ENCODE peak calls at places on chromosome 3, in four cellular contexts. S is stimulated activated CD8-positive, alpha-beta memory T cell treated with anti-CD3 and anti-CD28 coated beads, Interleukin-4, amount 100 ng/mL, for 1 hour; V is mucosa of gallbladder; N is activated CD4-positive, alpha-beta T cell treated with anti-CD3 and anti-CD28 coated beads, Interleukin-2, amount 10 ng/mL, durations not matched to agents 7 days and 5 days. Z is an unnamed sample.

GRCh38 chr3:87206070-87206469 is 21.0 kb upstream of the CHMP2B start:
- DNase-seq in V (no peak), S (no peak), N (no peak), Z (no peak)

GRCh38 chr3:113914646-113915045 is 33.2 kb upstream of the ZDHHC23 start:
- DNase-seq in N (no peak), S (no peak), V (no peak), Z (no peak)

GRCh38 chr3:193829781-193830180 is 236.8 kb downstream of the OPA1 start:
- DNase-seq in N (no peak), S (no peak), V (peak; percentile 60), Z (no peak)

GRCh38 chr3:42071720-42072582 is 19.2 kb upstream of the TRAK1 start:
- DNase-seq in V (peak; percentile 56), N (no peak), S (no peak), Z (peak; percentile 87)

GRCh38 chr3:81728766-81729544 is 32.5 kb downstream of the GBE1 start:
- DNase-seq in N (no peak), S (no peak), V (no peak), Z (no peak)

GRCh38 chr3:27500051-27500450 is 15.9 kb upstream of the SLC4A7 start:
- DNase-seq in N (no peak), V (no peak), S (no peak), Z (no peak)

GRCh38 chr3:113140876-113141275 is 70.5 kb upstream of the BOC start:
- DNase-seq in N (no peak), V (no peak), S (no peak), Z (no peak)

GRCh38 chr3:78887608-78888011 is 880.2 kb downstream of the ROBO1 start:
- DNase-seq in N (no peak), S (no peak), V (no peak), Z (no peak)

GRCh38 chr3:38519651-38520050 is 23.5 kb downstream of the EXOG start:
- DNase-seq in S (no peak), V (no peak), N (peak; percentile 68), Z (no peak)

GRCh38 chr3:137709011-137709601 is 55.0 kb upstream of the SOX14 start:
- DNase-seq in N (no peak), V (no peak), S (no peak), Z (no peak)

GRCh38 chr3:4656646-4657318 is 163.6 kb downstream of the ITPR1 start:
- DNase-seq in S (no peak), V (no peak), N (no peak), Z (no peak)

GRCh38 chr3:142976621-142977398 is 13.3 kb upstream of the PAQR9 start:
- DNase-seq in S (no peak), V (peak; percentile 87), N (no peak), Z (no peak)

GRCh38 chr3:177102526-177102925 is 94.8 kb downstream of the TBL1XR1 start:
- DNase-seq in N (no peak), S (no peak), V (no peak), Z (no peak)

GRCh38 chr3:184745526-184745925 is 33.7 kb upstream of the MAGEF1 start:
- DNase-seq in S (no peak), N (no peak), V (no peak), Z (no peak)

GRCh38 chr3:175585898-175586297 is 726.8 kb downstream of the NAALADL2 start:
- DNase-seq in S (no peak), V (no peak), N (no peak), Z (no peak)

GRCh38 chr3:69092030-69092513 is 7.3 kb downstream of the ARL6IP5 start:
- DNase-seq in V (no peak), N (peak; percentile 48), S (no peak), Z (no peak)

GRCh38 chr3:142279965-142280590 is 54.7 kb upstream of the GK5 start:
- DNase-seq in S (peak; percentile 13), V (peak; percentile 57), N (peak; percentile 64), Z (peak; percentile 57)

GRCh38 chr3:181176610-181177009 is 187.1 kb upstream of the DNAJC19 start:
- DNase-seq in N (peak; percentile 33), V (peak; percentile 67), S (no peak), Z (peak; percentile 71)

GRCh38 chr3:159854500-159855124 is 134.0 kb upstream of the IL12A start:
- DNase-seq in N (no peak), V (no peak), S (no peak), Z (no peak)

GRCh38 chr3:59286791-59287531 is 237.1 kb upstream of the CFAP20DC start:
- DNase-seq in S (no peak), V (peak; percentile 65), N (peak; percentile 14), Z (no peak)

GRCh38 chr3:16768956-16769355 is 115.8 kb upstream of the PLCL2 start:
- DNase-seq in N (no peak), S (no peak), V (no peak), Z (no peak)

GRCh38 chr3:120300971-120301370 is 15.9 kb upstream of the GPR156 start:
- DNase-seq in N (no peak), S (no peak), V (no peak), Z (no peak)

GRCh38 chr3:196198081-196198675 is 13.0 kb downstream of the ZDHHC19 start:
- DNase-seq in V (no peak), S (no peak), N (no peak), Z (no peak)

GRCh38 chr3:107404727-107405519 is 27.7 kb downstream of the CCDC54 start:
- DNase-seq in S (no peak), V (no peak), N (no peak), Z (no peak)

GRCh38 chr3:147614210-147614609 is 205.0 kb downstream of the ZIC1 start:
- DNase-seq in N (no peak), S (no peak), V (no peak), Z (no peak)

GRCh38 chr3:122786067-122786466 is 7.6 kb downstream of the HSPBAP1 start:
- DNase-seq in N (no peak), S (no peak), V (no peak), Z (no peak)

GRCh38 chr3:99911433-99911832 is 93.8 kb downstream of the CMSS1 start:
- DNase-seq in V (no peak), S (no peak), N (no peak), Z (no peak)

GRCh38 chr3:153219147-153219546 is 57.1 kb downstream of the RAP2B start:
- DNase-seq in S (no peak), V (no peak), N (no peak), Z (no peak)

GRCh38 chr3:189530822-189531221 is 100.4 kb upstream of the TP63 start:
- DNase-seq in N (no peak), S (no peak), V (no peak), Z (no peak)

GRCh38 chr3:88044411-88044810 is 14.4 kb downstream of the CGGBP1 start:
- DNase-seq in S (no peak), N (no peak), V (no peak), Z (no peak)

GRCh38 chr3:150737874-150738679 is 24.9 kb downstream of the SIAH2 start:
- DNase-seq in S (no peak), N (no peak), V (peak; percentile 61), Z (no peak)

GRCh38 chr3:62562017-62562416 is 188.7 kb upstream of the FEZF2 start:
- DNase-seq in V (no peak), N (no peak), S (no peak), Z (no peak)

Z was measured in left lobe of liver.